ENCODE peak calls at places on chromosomes 3 and 15, in five cellular contexts. J is endodermal cell, O is colonic mucosa, T is fibroblast of lung, Z is heart right ventricle. G is an unnamed sample.

GRCh38 chr15:26091184-26091583 is 228.1 kb upstream of the ATP10A start:
- DNase-seq in O (no peak), J (no peak), T (no peak), Z (no peak), G (no peak)

GRCh38 chr3:87318609-87319008 is 42.2 kb upstream of the POU1F1 start:
- DNase-seq in Z (no peak), O (no peak), J (no peak), T (no peak), G (no peak)

GRCh38 chr3:151203053-151203420 is at the start of gene GPR171:
- DNase-seq in T (no peak), Z (no peak), O (no peak), J (no peak), G (no peak)

GRCh38 chr15:44319385-44319784 is 30.9 kb downstream of the GOLM2 start:
- DNase-seq in J (peak; percentile 50), Z (no peak), O (no peak), T (no peak), G (no peak)

GRCh38 chr15:64460737-64461576 is 579 bp downstream of the ZNF609 start:
- DNase-seq in T (peak; percentile 85), O (peak; percentile 61), Z (peak; percentile 51), J (peak; percentile 76), G (peak; percentile 52)

GRCh38 chr3:27356976-27357375 is 12.2 kb downstream of the NEK10 start:
- DNase-seq in T (peak; percentile 24), J (no peak), Z (no peak), O (no peak), G (no peak)

GRCh38 chr15:71743861-71744382 is 66.4 kb upstream of the NR2E3 start:
- DNase-seq in T (peak; percentile 63), J (peak; percentile 77), O (peak; percentile 73), Z (peak; percentile 63), G (no peak)

GRCh38 chr3:194042947-194043346 is 93.0 kb upstream of the HES1 start:
- DNase-seq in Z (no peak), J (no peak), T (peak; percentile 18), O (no peak), G (no peak)

GRCh38 chr15:62745621-62746180 is 296.8 kb upstream of the TPM1 start:
- DNase-seq in J (no peak), T (peak; percentile 73), Z (no peak), O (no peak), G (no peak)

GRCh38 chr3:13022348-13023250 is 50.6 kb downstream of the IQSEC1 start:
- DNase-seq in J (peak; percentile 86), T (peak; percentile 89), Z (peak; percentile 85), O (peak; percentile 51), G (peak; percentile 93)

GRCh38 chr15:24683736-24684135 is 8.2 kb downstream of the NPAP1 start:
- DNase-seq in J (peak; percentile 80), O (no peak), Z (no peak), T (no peak), G (no peak)

GRCh38 chr15:64224508-64224907 is 61.7 kb upstream of the PPIB start:
- DNase-seq in J (no peak), T (peak; percentile 79), O (peak; percentile 53), Z (peak; percentile 61), G (no peak)

GRCh38 chr3:50299638-50299928 is 378 bp upstream of the HYAL3 start:
- DNase-seq in J (no peak), Z (no peak), T (no peak), O (no peak), G (no peak)

GRCh38 chr15:65796610-65797012 is 4.5 kb upstream of the DENND4A start:
- DNase-seq in J (no peak), O (no peak), T (peak; percentile 60), Z (no peak), G (no peak)

GRCh38 chr3:189688296-189688695 is 57.1 kb downstream of the TP63 start:
- DNase-seq in Z (no peak), O (no peak), J (no peak), T (no peak), G (no peak)

GRCh38 chr15:88981244-88982215 is 68.4 kb upstream of the MFGE8 start:
- DNase-seq in Z (no peak), T (no peak), J (no peak), O (no peak), G (no peak)

DNA sequence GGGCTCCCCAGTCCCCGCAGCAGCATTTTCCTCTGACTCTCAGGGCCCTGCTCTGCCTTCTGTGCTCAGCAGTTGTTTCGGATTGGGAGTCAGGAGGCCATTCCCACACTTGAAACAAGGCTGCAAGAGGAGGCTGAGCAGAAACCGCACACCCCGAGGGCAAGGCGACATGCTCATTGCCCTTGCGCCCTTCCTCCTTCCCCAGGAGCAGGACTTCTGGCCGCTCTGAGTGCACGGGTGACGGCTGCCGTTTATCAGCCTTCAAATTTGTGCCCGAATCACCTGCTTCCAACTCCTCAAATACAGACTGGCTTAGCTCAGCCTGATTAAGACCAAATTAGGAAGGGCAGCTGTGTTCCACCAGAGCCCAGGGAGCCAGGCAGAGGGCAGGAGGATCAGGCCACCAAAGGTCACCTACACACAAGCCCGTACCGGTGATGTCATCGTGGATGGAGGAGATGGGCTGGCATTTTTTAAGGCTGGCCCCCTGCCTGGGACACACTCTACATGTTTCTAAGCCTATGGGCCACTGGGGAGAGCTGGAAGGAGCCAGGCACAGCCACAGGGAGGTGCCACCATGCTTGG is 38.1 kb downstream of the TM2D3 start:
- DNase-seq in T (no peak), Z (no peak), O (no peak), J (no peak), G (no peak)
- H3K4me1 ChIP-seq in T (no peaks in the 10 kb centered on the region), Z (peaks cover 75% of the 10 kb centered on the region), O (peaks cover 13% of the 10 kb centered on the region), J (peaks cover 3% of the 10 kb centered on the region), G (no peaks in the 10 kb centered on the region)

GRCh38 chr3:52318186-52318793 is 2.2 kb downstream of the DNAH1 start:
- DNase-seq in O (no peak), Z (no peak), T (no peak), J (no peak), G (no peak)
- H3K4me3 ChIP-seq in O (no peak overlapping the region), Z (no peak overlapping the region), T (no peak overlapping the region), J (no peak overlapping the region), G (no peak overlapping the region)

GRCh38 chr15:48761393-48762158 is 49.3 kb downstream of the CEP152 start:
- DNase-seq in O (no peak), J (no peak), T (no peak), Z (no peak), G (no peak)
- H3K36me3 ChIP-seq in O (no peaks in the 10 kb centered on the region), J (peaks cover 27% of the 10 kb centered on the region), T (peaks cover 1% of the 10 kb centered on the region), Z (no peaks in the 10 kb centered on the region), G (no peaks in the 10 kb centered on the region)

DNA sequence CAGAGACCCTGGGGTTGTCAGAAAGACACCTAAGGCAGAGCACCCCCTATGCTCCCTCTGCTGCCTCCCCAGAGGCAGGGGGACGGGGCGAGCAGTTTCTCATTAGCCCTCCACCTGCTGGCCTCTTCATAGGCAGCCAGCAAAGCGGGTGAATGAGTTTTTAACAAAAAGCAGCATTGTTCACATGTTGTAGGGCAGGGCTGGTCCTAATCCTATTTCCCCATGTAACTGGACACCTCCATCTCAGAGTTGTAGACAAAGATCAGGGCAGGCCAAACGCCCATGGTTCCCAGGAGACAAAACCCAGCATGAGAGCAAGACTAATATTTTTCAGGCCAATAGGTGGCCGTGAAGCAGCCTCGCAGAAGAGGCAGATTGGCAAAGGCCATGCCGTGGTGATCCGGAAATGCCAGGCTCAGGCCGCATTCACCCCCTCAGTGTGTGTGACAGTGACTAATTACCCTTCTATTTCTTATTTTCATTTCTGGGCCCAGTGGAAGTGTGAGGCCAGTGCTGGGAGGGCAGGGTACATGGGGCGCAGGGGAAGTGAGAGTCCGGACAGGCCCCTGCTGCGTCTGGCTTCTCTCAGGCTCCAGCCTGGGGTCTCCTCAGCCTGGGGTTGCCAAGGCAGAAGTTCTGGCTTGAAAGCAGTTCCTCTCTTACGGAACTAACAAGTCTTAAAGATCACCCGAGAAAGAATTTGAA is 64.7 kb downstream of the BOC start:
- DNase-seq in J (peak; percentile 75), Z (no peak), T (peak; percentile 70), O (no peak), G (no peak)
- H3K4me1 ChIP-seq in J (no peaks in the 10 kb centered on the region), Z (peaks cover 21% of the 10 kb centered on the region), T (peaks cover 6% of the 10 kb centered on the region), O (no peaks in the 10 kb centered on the region), G (no peaks in the 10 kb centered on the region)

GRCh38 chr3:45226206-45226915 is at the start of gene TMEM158:
- DNase-seq in J (peak; percentile 93), O (peak; percentile 93), Z (peak; percentile 70), T (peak; percentile 66), G (peak; percentile 87)
- H3K4me3 ChIP-seq in J (peak within 1 kb of the TSS; percentile 78), O (peak within 1 kb of the TSS; percentile 45), Z (peak within 1 kb of the TSS; percentile 39), T (peak within 1 kb of the TSS; percentile 87), G (peak within 1 kb of the TSS; percentile 96)